ENCODE peak calls at places on chromosomes 16 and 17, in nine cellular contexts. One of them, this sample, is unnamed.

GRCh38 chr16:88419790-88420189 is 33.3 kb upstream of the ZFPM1 start:
- DNase-seq in fibroblast of lung: no peak
- DNase-seq in cardiac muscle cell: no peak
- DNase-seq in AG04450: no peak
- DNase-seq in ovary: no peak
- DNase-seq in OCI-LY7: no peak
- DNase-seq in IMR-90: no peak
- DNase-seq in RWPE1: no peak
- DNase-seq in AG04449: no peak
- DNase-seq in this sample: no peak

GRCh38 chr17:40177275-40177874 is at the start of gene RAPGEFL1:
- DNase-seq in fibroblast of lung: peak; percentile 67
- DNase-seq in cardiac muscle cell: peak; percentile 85
- DNase-seq in AG04450: no peak
- DNase-seq in ovary: peak; percentile 81
- DNase-seq in OCI-LY7: no peak
- DNase-seq in IMR-90: peak; percentile 55
- DNase-seq in RWPE1: peak; percentile 86
- DNase-seq in AG04449: no peak
- DNase-seq in this sample: peak; percentile 75

GRCh38 chr17:43020789-43021738 is 1.1 kb downstream of the VAT1 start:
- DNase-seq in fibroblast of lung: peak; percentile 58
- DNase-seq in cardiac muscle cell: peak; percentile 71
- DNase-seq in AG04450: no peak
- DNase-seq in ovary: peak; percentile 85
- DNase-seq in OCI-LY7: peak; percentile 58
- DNase-seq in IMR-90: peak; percentile 50
- DNase-seq in RWPE1: peak; percentile 83
- DNase-seq in AG04449: no peak
- DNase-seq in this sample: peak; percentile 56

GRCh38 chr16:25089346-25089745 is 22.2 kb upstream of the LCMT1 start:
- DNase-seq in fibroblast of lung: no peak
- DNase-seq in cardiac muscle cell: no peak
- DNase-seq in AG04450: no peak
- DNase-seq in ovary: no peak
- DNase-seq in OCI-LY7: no peak
- DNase-seq in IMR-90: no peak
- DNase-seq in RWPE1: no peak
- DNase-seq in AG04449: no peak
- DNase-seq in this sample: no peak

GRCh38 chr16:12119562-12119961 is 143.0 kb downstream of the SNX29 start:
- DNase-seq in fibroblast of lung: peak; percentile 6
- DNase-seq in cardiac muscle cell: no peak
- DNase-seq in AG04450: no peak
- DNase-seq in ovary: no peak
- DNase-seq in OCI-LY7: no peak
- DNase-seq in IMR-90: peak; percentile 25
- DNase-seq in RWPE1: peak; percentile 53
- DNase-seq in AG04449: no peak
- DNase-seq in this sample: no peak

GRCh38 chr17:15261063-15261817 is 3.9 kb downstream of the PMP22 start:
- DNase-seq in fibroblast of lung: peak; percentile 63
- DNase-seq in cardiac muscle cell: peak; percentile 73
- DNase-seq in AG04450: no peak
- DNase-seq in ovary: no peak
- DNase-seq in OCI-LY7: no peak
- DNase-seq in IMR-90: peak; percentile 60
- DNase-seq in RWPE1: no peak
- DNase-seq in AG04449: no peak
- DNase-seq in this sample: peak; percentile 66

GRCh38 chr17:76981545-76982295 is 113.5 kb downstream of the MGAT5B start:
- DNase-seq in fibroblast of lung: no peak
- DNase-seq in cardiac muscle cell: no peak
- DNase-seq in AG04450: no peak
- DNase-seq in ovary: no peak
- DNase-seq in OCI-LY7: no peak
- DNase-seq in IMR-90: no peak
- DNase-seq in RWPE1: no peak
- DNase-seq in AG04449: no peak
- DNase-seq in this sample: no peak

GRCh38 chr16:80708823-80709222 is 95.6 kb downstream of the CDYL2 start:
- DNase-seq in fibroblast of lung: no peak
- DNase-seq in cardiac muscle cell: no peak
- DNase-seq in AG04450: no peak
- DNase-seq in ovary: no peak
- DNase-seq in OCI-LY7: no peak
- DNase-seq in IMR-90: no peak
- DNase-seq in RWPE1: no peak
- DNase-seq in AG04449: no peak
- DNase-seq in this sample: no peak

GRCh38 chr16:46746821-46747776 is 1.0 kb downstream of the MYLK3 start:
- DNase-seq in fibroblast of lung: no peak
- DNase-seq in cardiac muscle cell: no peak
- DNase-seq in AG04450: no peak
- DNase-seq in ovary: no peak
- DNase-seq in OCI-LY7: no peak
- DNase-seq in IMR-90: no peak
- DNase-seq in RWPE1: no peak
- DNase-seq in AG04449: no peak
- DNase-seq in this sample: no peak

GRCh38 chr16:74749291-74750055 is 25.1 kb downstream of the FA2H start:
- DNase-seq in fibroblast of lung: no peak
- DNase-seq in cardiac muscle cell: no peak
- DNase-seq in AG04450: no peak
- DNase-seq in ovary: no peak
- DNase-seq in OCI-LY7: no peak
- DNase-seq in IMR-90: no peak
- DNase-seq in RWPE1: no peak
- DNase-seq in AG04449: no peak
- DNase-seq in this sample: no peak

GRCh38 chr16:2498531-2499253 is 15.1 kb upstream of the ATP6V0C start:
- DNase-seq in fibroblast of lung: no peak
- DNase-seq in cardiac muscle cell: no peak
- DNase-seq in AG04450: no peak
- DNase-seq in ovary: no peak
- DNase-seq in OCI-LY7: no peak
- DNase-seq in IMR-90: no peak
- DNase-seq in RWPE1: no peak
- DNase-seq in AG04449: no peak
- DNase-seq in this sample: no peak

GRCh38 chr17:75346906-75347305 is 57.7 kb upstream of the SLC25A19 start:
- DNase-seq in fibroblast of lung: peak; percentile 78
- DNase-seq in cardiac muscle cell: peak; percentile 52
- DNase-seq in AG04450: no peak
- DNase-seq in ovary: no peak
- DNase-seq in OCI-LY7: peak; percentile 56
- DNase-seq in IMR-90: peak; percentile 72
- DNase-seq in RWPE1: no peak
- DNase-seq in AG04449: no peak
- DNase-seq in this sample: no peak

GRCh38 chr16:14003119-14003570 is 68.0 kb upstream of the MRTFB start:
- DNase-seq in fibroblast of lung: peak; percentile 77
- DNase-seq in cardiac muscle cell: peak; percentile 76
- DNase-seq in AG04450: no peak
- DNase-seq in ovary: peak; percentile 59
- DNase-seq in OCI-LY7: peak; percentile 24
- DNase-seq in IMR-90: peak; percentile 72
- DNase-seq in RWPE1: peak; percentile 75
- DNase-seq in AG04449: no peak
- DNase-seq in this sample: peak; percentile 33

GRCh38 chr17:82775033-82775823 is 23.4 kb downstream of the TBCD start:
- DNase-seq in fibroblast of lung: peak; percentile 34
- DNase-seq in cardiac muscle cell: peak; percentile 58
- DNase-seq in AG04450: no peak
- DNase-seq in ovary: peak; percentile 83
- DNase-seq in OCI-LY7: peak; percentile 57
- DNase-seq in IMR-90: no peak
- DNase-seq in RWPE1: peak; percentile 81
- DNase-seq in AG04449: no peak
- DNase-seq in this sample: peak; percentile 79
- TF ChIP-seq CTCF in fibroblast of lung: peak; percentile 74
- TF ChIP-seq CTCF in cardiac muscle cell: peak; percentile 82
- TF ChIP-seq CTCF in AG04450: peak; percentile 81
- TF ChIP-seq CTCF in ovary: peak; percentile 81
- TF ChIP-seq CTCF in OCI-LY7: peak; percentile 98
- TF ChIP-seq CTCF in IMR-90: peak; percentile 59
- TF ChIP-seq CTCF in RWPE1: peak; percentile 98
- TF ChIP-seq CTCF in AG04449: peak; percentile 93
- TF ChIP-seq CTCF in this sample: peak; percentile 87

GRCh38 chr16:15055141-15056053 is 477 bp downstream of the NTAN1 start:
- DNase-seq in fibroblast of lung: no peak
- DNase-seq in cardiac muscle cell: no peak
- DNase-seq in AG04450: no peak
- DNase-seq in ovary: no peak
- DNase-seq in OCI-LY7: peak; percentile 86
- DNase-seq in IMR-90: peak; percentile 23
- DNase-seq in RWPE1: peak; percentile 14
- DNase-seq in AG04449: no peak
- DNase-seq in this sample: no peak
- TF ChIP-seq CTCF in fibroblast of lung: no peak
- TF ChIP-seq CTCF in cardiac muscle cell: no peak
- TF ChIP-seq CTCF in AG04450: peak; percentile 27
- TF ChIP-seq CTCF in ovary: no peak
- TF ChIP-seq CTCF in OCI-LY7: peak; percentile 66
- TF ChIP-seq CTCF in IMR-90: peak; percentile 7
- TF ChIP-seq CTCF in RWPE1: peak; percentile 20
- TF ChIP-seq CTCF in AG04449: peak; percentile 5
- TF ChIP-seq CTCF in this sample: no peak

GRCh38 chr16:284204-285120 is 1.5 kb downstream of the PDIA2 start:
- DNase-seq in fibroblast of lung: no peak
- DNase-seq in cardiac muscle cell: no peak
- DNase-seq in AG04450: no peak
- DNase-seq in ovary: no peak
- DNase-seq in OCI-LY7: no peak
- DNase-seq in IMR-90: no peak
- DNase-seq in RWPE1: no peak
- DNase-seq in AG04449: no peak
- DNase-seq in this sample: no peak

GRCh38 chr16:282491-282890 is 473 bp upstream of the PDIA2 start:
- DNase-seq in fibroblast of lung: no peak
- DNase-seq in cardiac muscle cell: no peak
- DNase-seq in AG04450: no peak
- DNase-seq in ovary: no peak
- DNase-seq in OCI-LY7: no peak
- DNase-seq in IMR-90: no peak
- DNase-seq in RWPE1: no peak
- DNase-seq in AG04449: no peak
- DNase-seq in this sample: no peak

GRCh38 chr16:281660-282249 is 1.2 kb upstream of the PDIA2 start:
- DNase-seq in fibroblast of lung: no peak
- DNase-seq in cardiac muscle cell: no peak
- DNase-seq in AG04450: no peak
- DNase-seq in ovary: no peak
- DNase-seq in OCI-LY7: no peak
- DNase-seq in IMR-90: no peak
- DNase-seq in RWPE1: no peak
- DNase-seq in AG04449: no peak
- DNase-seq in this sample: no peak

GRCh38 chr16:280991-281659 is 734 bp downstream of the ARHGDIG start:
- DNase-seq in fibroblast of lung: no peak
- DNase-seq in cardiac muscle cell: no peak
- DNase-seq in AG04450: no peak
- DNase-seq in ovary: no peak
- DNase-seq in OCI-LY7: no peak
- DNase-seq in IMR-90: no peak
- DNase-seq in RWPE1: no peak
- DNase-seq in AG04449: no peak
- DNase-seq in this sample: no peak

DNA sequence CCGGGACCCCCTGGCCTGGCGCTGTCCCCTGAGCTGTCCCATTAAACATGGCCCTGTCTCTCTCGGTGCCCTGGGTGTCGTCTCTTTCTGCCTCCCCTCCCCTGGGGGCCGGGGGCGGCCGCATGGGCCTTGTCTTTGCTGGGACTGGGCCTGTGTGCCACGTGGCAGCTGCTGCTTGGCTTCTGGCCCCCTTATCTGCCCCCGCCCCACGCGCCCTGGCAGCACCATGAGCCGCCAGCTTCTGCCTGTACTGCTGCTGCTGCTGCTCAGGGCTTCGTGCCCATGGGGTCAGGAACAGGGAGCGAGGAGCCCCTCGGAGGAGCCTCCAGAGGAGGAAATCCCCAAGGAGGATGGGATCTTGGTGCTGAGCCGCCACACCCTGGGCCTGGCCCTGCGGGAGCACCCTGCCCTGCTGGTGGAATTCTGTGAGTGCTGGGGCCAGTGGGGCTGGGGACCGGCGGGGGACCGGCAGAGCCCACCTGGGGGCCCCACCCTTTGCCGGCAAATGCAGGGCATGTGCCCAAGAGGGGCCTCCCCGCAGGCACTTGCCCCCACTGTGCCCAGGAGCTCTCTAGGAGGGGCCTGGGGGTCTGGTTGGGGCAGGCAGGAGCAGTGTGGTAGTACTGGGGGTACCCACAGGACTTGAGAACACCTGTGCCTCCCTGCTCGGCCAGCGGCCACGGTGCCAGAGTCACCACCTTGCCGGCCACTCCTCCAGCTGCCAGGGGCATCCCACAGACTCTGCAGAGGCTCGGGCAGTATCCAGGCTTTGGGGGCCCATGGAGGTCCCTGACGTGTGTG is at the start of gene PDIA2:
- DNase-seq in fibroblast of lung: no peak
- DNase-seq in cardiac muscle cell: no peak
- DNase-seq in AG04450: no peak
- DNase-seq in ovary: no peak
- DNase-seq in OCI-LY7: no peak
- DNase-seq in IMR-90: no peak
- DNase-seq in RWPE1: no peak
- DNase-seq in AG04449: no peak
- DNase-seq in this sample: no peak
- TF ChIP-seq CTCF in fibroblast of lung: no peak
- TF ChIP-seq CTCF in cardiac muscle cell: no peak
- TF ChIP-seq CTCF in AG04450: no peak
- TF ChIP-seq CTCF in ovary: no peak
- TF ChIP-seq CTCF in OCI-LY7: no peak
- TF ChIP-seq CTCF in IMR-90: no peak
- TF ChIP-seq CTCF in RWPE1: no peak
- TF ChIP-seq CTCF in AG04449: no peak
- TF ChIP-seq CTCF in this sample: no peak

DNA sequence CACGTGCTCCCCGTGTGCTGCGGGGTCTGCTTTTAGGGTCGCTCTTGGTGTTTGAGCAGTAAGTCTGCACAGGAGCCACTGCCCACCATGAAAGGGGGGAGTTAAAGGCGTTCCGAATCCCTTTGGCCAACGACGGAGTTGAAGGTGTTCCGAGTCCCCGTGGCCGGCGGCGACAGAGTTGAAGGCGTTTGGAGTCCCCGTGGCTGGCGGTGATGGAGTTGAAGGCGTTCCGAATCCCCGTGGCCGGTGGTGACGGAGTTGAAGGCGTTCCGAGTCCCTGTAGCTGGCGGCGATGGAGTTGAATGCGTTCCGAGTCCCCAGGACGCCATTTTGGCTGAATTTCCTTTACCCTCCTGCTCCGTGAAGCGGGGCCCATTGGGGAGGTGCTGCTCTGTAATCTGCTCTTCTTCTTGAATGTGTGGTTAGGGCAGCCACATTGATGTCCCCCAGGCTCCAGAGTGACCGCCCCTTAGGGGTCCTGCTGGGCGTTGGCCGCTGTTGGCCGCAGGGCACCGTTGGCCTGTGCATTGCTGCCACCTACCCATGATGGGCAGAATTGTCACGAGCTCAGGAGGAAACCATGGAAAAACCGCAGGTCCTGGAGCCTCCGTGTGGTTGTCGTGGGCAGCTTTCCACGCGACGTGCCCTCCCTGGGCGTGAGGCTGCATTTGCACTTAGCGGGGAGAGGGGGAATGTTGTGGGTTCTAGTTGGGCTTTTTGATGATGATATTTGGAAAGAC is 73.7 kb upstream of the ZNF750 start:
- DNase-seq in fibroblast of lung: no peak
- DNase-seq in cardiac muscle cell: no peak
- DNase-seq in AG04450: no peak
- DNase-seq in ovary: no peak
- DNase-seq in OCI-LY7: no peak
- DNase-seq in IMR-90: no peak
- DNase-seq in RWPE1: peak; percentile 16
- DNase-seq in AG04449: no peak
- DNase-seq in this sample: no peak
- TF ChIP-seq CTCF in fibroblast of lung: peak; percentile 18
- TF ChIP-seq CTCF in cardiac muscle cell: no peak
- TF ChIP-seq CTCF in AG04450: peak; percentile 31
- TF ChIP-seq CTCF in ovary: no peak
- TF ChIP-seq CTCF in OCI-LY7: no peak
- TF ChIP-seq CTCF in IMR-90: peak; percentile 33
- TF ChIP-seq CTCF in RWPE1: peak; percentile 14
- TF ChIP-seq CTCF in AG04449: peak; percentile 16
- TF ChIP-seq CTCF in this sample: no peak

This sample was measured in endothelial cell.